ENCODE peak calls at places on chromosome 18, in nine cellular contexts. A is BE2C, F is AG04449, B is psoas muscle, W is GM23338, D is BJ, X is PC-9, H is heart left ventricle, C is astrocyte of the cerebellum. G is an unnamed sample.

GRCh38 chr18:56501896-56502295 is 136.5 kb downstream of the TXNL1 start:
- DNase-seq in X (no peak), C (peak), W (no peak), A (no peak), D (no peak), B (no peak), F (no peak), H (no peak), G (peak)

GRCh38 chr18:53153281-53153680 is 813.3 kb downstream of the DCC start:
- DNase-seq in W (peak), B (no peak), H (no peak), F (no peak), C (no peak), D (no peak), X (no peak), A (peak), G (peak)

GRCh38 chr18:79849328-79850207 is 51.8 kb downstream of the KCNG2 start:
- DNase-seq in F (no peak), H (no peak), W (no peak), B (no peak), A (no peak), D (no peak), X (no peak), C (no peak), G (no peak)

GRCh38 chr18:3466051-3466450 is 16.1 kb downstream of the TGIF1 start:
- DNase-seq in C (no peak), F (no peak), H (no peak), A (no peak), W (no peak), B (no peak), X (no peak), D (no peak), G (peak)

GRCh38 chr18:55713707-55714106 is 125.7 kb upstream of the TCF4 start:
- DNase-seq in H (no peak), D (no peak), X (no peak), W (no peak), A (no peak), B (no peak), C (no peak), F (no peak), G (no peak)

GRCh38 chr18:54229660-54230059 is 5.2 kb upstream of the MBD2 start:
- DNase-seq in A (no peak), C (no peak), D (no peak), B (no peak), F (no peak), H (no peak), W (no peak), X (no peak), G (no peak)

GRCh38 chr18:22032392-22032961 is 136.9 kb upstream of the GATA6 start:
- DNase-seq in X (peak), A (no peak), D (peak), H (no peak), F (peak), W (no peak), C (peak), B (no peak), G (peak)

GRCh38 chr18:25826823-25827617 is 263.4 kb downstream of the SS18 start:
- DNase-seq in H (no peak), D (no peak), A (no peak), B (no peak), X (no peak), W (no peak), F (no peak), C (no peak), G (peak)

GRCh38 chr18:62028715-62029114 is 135.9 kb upstream of the RNF152 start:
- DNase-seq in W (no peak), X (no peak), B (no peak), A (no peak), C (no peak), D (no peak), F (no peak), H (no peak), G (no peak)

GRCh38 chr18:41992066-41992465 is 37.0 kb downstream of the PIK3C3 start:
- DNase-seq in H (no peak), C (no peak), B (no peak), A (no peak), D (no peak), W (no peak), F (no peak), X (no peak), G (peak)

GRCh38 chr18:47701133-47701532 is 229.3 kb downstream of the SMAD2 start:
- DNase-seq in X (no peak), C (no peak), A (no peak), B (no peak), F (no peak), D (no peak), H (no peak), W (no peak), G (no peak)

GRCh38 chr18:44696892-44697291 is 16.2 kb downstream of the SETBP1 start:
- DNase-seq in D (no peak), A (no peak), X (no peak), W (no peak), F (no peak), B (peak), H (no peak), C (no peak), G (peak)

GRCh38 chr18:47987456-47987735 is 56.9 kb upstream of the SMAD2 start:
- DNase-seq in X (no peak), A (no peak), F (no peak), D (no peak), W (no peak), B (no peak), C (no peak), H (no peak), G (no peak)

GRCh38 chr18:23136326-23137092 is 1.2 kb downstream of the CABLES1 start:
- DNase-seq in F (no peak), W (peak), A (no peak), C (no peak), D (no peak), X (no peak), B (peak), H (peak), G (peak)

GRCh38 chr18:23828426-23828825 is 139.2 kb downstream of the LAMA3 start:
- DNase-seq in D (no peak), C (peak), W (no peak), H (no peak), F (no peak), X (peak), A (no peak), B (no peak), G (peak)

GRCh38 chr18:657311-657997 is at the start of gene TYMS:
- DNase-seq in C (no peak), H (peak), W (peak), X (peak), D (no peak), A (peak), B (peak), F (no peak), G (peak)

GRCh38 chr18:57534535-57534934 is 52.0 kb downstream of the FECH start:
- DNase-seq in W (no peak), F (no peak), X (no peak), D (no peak), B (no peak), A (no peak), C (no peak), H (no peak), G (no peak)

GRCh38 chr18:25341861-25342260 is 10.1 kb downstream of the ZNF521 start:
- DNase-seq in W (no peak), D (no peak), X (no peak), A (no peak), H (no peak), B (no peak), C (no peak), F (no peak), G (no peak)

GRCh38 chr18:10851824-10852225 is 297.5 kb downstream of the PIEZO2 start:
- DNase-seq in H (no peak), C (peak), A (no peak), B (no peak), D (no peak), X (no peak), W (peak), F (peak), G (peak)

GRCh38 chr18:24014062-24014985 is at the start of gene TTC39C:
- DNase-seq in H (peak), C (no peak), B (peak), W (peak), X (no peak), F (no peak), D (no peak), A (peak), G (peak)

GRCh38 chr18:6886931-6887330 is 157.4 kb downstream of the ARHGAP28 start:
- DNase-seq in X (no peak), A (no peak), B (no peak), C (no peak), F (no peak), D (no peak), W (no peak), H (no peak), G (no peak)

GRCh38 chr18:51168031-51168742 is 29.3 kb downstream of the MEX3C start:
- DNase-seq in D (no peak), C (no peak), H (no peak), X (no peak), F (no peak), W (peak), B (no peak), A (no peak), G (no peak)

DNA sequence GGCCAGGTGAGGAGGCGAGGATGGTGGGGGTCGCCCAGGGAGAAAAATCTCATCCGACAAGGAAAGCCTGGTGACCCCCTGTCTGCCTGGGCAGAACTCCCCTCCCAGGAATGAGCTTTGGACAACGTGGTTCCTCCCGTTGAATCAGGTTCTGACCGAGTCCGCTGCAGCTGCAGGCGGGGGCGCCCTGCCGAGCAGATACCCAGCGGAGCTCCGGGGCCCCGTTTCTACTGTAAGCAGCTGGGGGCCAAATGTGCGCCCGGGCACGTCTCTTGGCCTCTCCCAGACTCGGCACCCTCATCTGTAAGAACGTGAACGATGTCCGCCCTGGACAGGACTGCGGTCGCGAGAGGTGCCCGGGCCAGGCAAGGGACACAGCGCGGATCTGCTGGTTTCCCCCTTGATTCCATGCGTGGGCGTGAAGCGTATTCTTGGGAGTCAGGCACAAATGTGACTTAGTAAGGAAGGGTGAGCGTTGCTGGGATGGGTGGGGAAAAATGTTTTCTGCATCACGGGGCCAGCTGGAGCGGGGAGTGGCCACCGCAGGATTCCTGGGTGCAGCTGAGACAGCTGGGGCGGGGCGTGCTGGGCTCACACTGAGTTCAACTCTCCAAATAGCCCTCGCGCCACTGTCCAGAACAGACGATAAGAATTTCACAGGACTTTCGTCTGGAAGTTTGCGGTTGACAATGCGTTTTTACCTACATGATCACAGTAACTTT is 20.2 kb upstream of the TUBB6 start:
- DNase-seq in A (no peak), C (no peak), D (peak), B (peak), X (peak), H (peak), F (peak), W (peak), G (peak)
- H3K4me3 ChIP-seq in A (peak), C (peak), D (peak), B (peak), X (peak), H (peak), F (peak), W (peak), G (peak)

DNA sequence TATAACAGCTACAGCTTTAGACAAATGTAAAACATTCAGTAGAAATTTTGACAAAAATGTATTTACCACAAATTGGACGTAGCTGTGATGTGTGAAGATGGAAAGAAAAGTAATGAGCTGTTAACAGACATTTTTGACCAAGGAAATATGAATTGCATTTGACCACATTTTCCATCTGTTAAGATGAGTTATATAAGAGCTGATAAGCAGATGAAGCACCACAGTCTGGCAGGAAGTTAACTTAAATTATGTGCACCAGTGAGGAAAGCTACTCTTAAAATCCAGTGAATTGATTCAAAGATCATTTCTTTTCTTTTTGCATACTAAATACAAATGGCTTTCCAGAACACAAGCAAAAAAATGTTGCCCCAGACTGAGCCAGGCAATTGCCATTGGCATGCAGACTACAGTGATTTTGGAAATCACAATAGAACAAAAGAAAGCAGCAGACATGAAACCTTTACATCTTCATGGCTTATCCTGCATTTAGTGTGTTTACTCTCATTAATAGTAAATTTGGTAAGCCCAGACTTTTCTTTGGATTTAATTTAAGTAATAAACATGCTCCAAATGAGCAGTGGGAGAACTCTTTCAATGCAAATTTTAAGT is 493.7 kb downstream of the TMX3 start:
- DNase-seq in F (no peak), X (no peak), W (peak), A (no peak), H (no peak), B (no peak), C (no peak), D (no peak), G (no peak)
- TF ChIP-seq CTCF in F (no peak), X (no peak), W (no peak), A (no peak), H (no peak), B (no peak), C (no peak), D (no peak), G (no peak)

GRCh38 chr18:59056706-59057492 is 82.8 kb upstream of the SEC11C start:
- DNase-seq in B (peak), C (peak), W (peak), D (no peak), A (peak), F (no peak), X (peak), H (peak), G (peak)
- H3K4me3 ChIP-seq in B (no peak), C (no peak), W (no peak), D (no peak), A (no peak), F (no peak), X (no peak), H (no peak), G (no peak)

GRCh38 chr18:39806519-39806918 is 2148.5 kb upstream of the PIK3C3 start:
- DNase-seq in W (no peak), D (no peak), F (no peak), H (no peak), X (no peak), C (peak), B (no peak), A (no peak), G (peak)
- TF ChIP-seq CTCF in W (no peak), D (no peak), F (no peak), H (no peak), X (no peak), C (no peak), B (no peak), A (no peak), G (no peak)

GRCh38 chr18:46624127-46624526 is 32.9 kb downstream of the LOXHD1 start:
- DNase-seq in D (no peak), X (no peak), B (no peak), C (no peak), H (no peak), A (no peak), W (no peak), F (no peak), G (no peak)
- H3K4me3 ChIP-seq in D (no peak), X (no peak), B (no peak), C (no peak), H (no peak), A (no peak), W (no peak), F (no peak), G (no peak)

DNA sequence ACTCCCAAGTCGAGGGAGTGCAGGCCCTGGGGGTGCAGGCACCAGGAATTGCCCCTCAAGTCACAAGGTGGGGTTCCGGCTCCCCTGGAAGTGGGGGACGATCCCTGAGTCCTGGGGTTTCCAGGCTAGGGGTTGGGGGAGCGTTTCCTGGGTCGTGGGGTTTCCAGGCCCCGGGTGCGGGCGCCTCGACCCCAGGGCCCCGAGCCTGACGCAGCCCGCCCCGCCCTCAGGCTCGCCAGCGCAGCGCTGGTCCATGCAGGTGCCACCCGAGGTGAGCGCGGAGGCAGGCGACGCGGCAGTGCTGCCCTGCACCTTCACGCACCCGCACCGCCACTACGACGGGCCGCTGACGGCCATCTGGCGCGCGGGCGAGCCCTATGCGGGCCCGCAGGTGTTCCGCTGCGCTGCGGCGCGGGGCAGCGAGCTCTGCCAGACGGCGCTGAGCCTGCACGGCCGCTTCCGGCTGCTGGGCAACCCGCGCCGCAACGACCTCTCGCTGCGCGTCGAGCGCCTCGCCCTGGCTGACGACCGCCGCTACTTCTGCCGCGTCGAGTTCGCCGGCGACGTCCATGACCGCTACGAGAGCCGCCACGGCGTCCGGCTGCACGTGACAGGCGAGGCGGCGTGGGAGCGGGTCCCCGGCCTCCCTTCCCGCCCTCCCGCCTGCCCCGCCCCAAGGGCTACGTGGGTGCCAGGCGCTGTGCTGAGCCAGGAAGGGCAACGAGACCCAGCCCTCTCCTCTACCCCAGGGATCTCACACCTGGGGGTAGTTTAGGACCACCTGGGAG is 12.0 kb downstream of the SIGLEC15 start:
- DNase-seq in C (no peak), W (peak), H (peak), X (no peak), D (no peak), B (peak), F (no peak), A (peak), G (peak)
- TF ChIP-seq CTCF in C (no peak), W (no peak), H (peak), X (no peak), D (no peak), B (no peak), F (peak), A (no peak), G (no peak)

DNA sequence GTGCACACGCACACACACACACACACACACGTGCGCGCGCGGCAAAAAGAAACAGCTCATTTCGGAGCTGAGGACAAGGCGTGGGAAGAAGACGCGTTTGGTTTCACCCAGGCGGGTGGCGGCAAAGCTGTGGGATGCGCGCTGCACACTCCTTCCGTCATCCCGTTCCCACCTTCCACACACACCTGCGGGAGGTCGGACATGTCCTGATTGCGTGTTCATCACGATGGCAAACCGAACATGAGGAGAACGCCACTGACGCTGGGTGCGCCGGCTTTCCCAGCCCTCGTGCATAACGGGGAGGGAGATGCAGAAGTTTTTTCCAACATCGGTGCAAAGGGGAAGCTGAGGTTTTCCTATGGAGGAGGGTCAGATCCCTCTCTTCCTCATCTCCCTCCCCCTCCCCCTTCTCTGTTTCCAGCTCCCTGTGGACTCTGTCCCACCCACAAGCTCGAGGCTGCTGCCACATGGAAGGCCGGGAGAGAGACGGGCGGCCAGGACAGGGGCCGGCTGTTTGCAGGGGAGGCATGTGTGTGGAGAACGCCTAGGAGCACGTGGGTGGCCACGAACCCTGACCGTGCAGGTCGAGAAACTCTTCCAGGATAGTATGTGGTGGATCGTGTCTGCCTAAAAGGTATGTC is 20.3 kb downstream of the MBP start:
- DNase-seq in D (no peak), H (peak), F (no peak), B (no peak), X (no peak), C (no peak), W (peak), A (no peak), G (no peak)
- H3K4me3 ChIP-seq in D (no peak), H (no peak), F (no peak), B (peak), X (no peak), C (no peak), W (no peak), A (no peak), G (no peak)

GRCh38 chr18:37553633-37554398 is 11.8 kb downstream of the CELF4 start:
- DNase-seq in A (no peak), H (no peak), B (no peak), C (no peak), X (no peak), D (no peak), F (no peak), W (peak), G (no peak)
- TF ChIP-seq CTCF in A (peak), H (peak), B (no peak), C (peak), X (no peak), D (peak), F (peak), W (peak), G (peak)

G was measured in fibroblast of pulmonary artery.